ENCODE peak calls at places on chromosome 12, in eight cellular contexts. K is H9, N is retinal pigment epithelial cell, V is endodermal cell, E is tibial nerve, B is neural crest cell, P is fibroblast of the aortic adventitia, C is breast epithelium. D is an unnamed sample.

GRCh38 chr12:89250648-89251047 is 101.7 kb downstream of the DUSP6 start:
- DNase-seq in C (no peak), E (no peak), V (no peak), P (no peak), N (no peak), B (no peak), K (no peak), D (no peak)

GRCh38 chr12:115584156-115584555 is 693.3 kb downstream of the MED13L start:
- DNase-seq in V (no peak), E (no peak), K (no peak), N (no peak), P (peak; percentile 15), B (no peak), C (no peak), D (peak; percentile 47)

GRCh38 chr12:107328442-107329133 is 235.2 kb upstream of the CRY1 start:
- DNase-seq in P (peak; percentile 66), E (no peak), N (no peak), C (no peak), B (no peak), V (peak; percentile 50), K (no peak), D (peak; percentile 34)

GRCh38 chr12:83793616-83794015 is 1106.9 kb downstream of the TMTC2 start:
- DNase-seq in C (no peak), N (no peak), B (no peak), E (no peak), K (no peak), P (no peak), V (no peak), D (peak; percentile 47)

GRCh38 chr12:52263761-52264434 is 10.5 kb upstream of the KRT86 start:
- DNase-seq in P (no peak), N (no peak), E (no peak), B (no peak), K (no peak), C (no peak), V (no peak), D (no peak)

GRCh38 chr12:123148223-123148622 is 2.7 kb downstream of the PITPNM2 start:
- DNase-seq in V (no peak), N (no peak), C (no peak), P (no peak), K (no peak), B (no peak), E (no peak), D (no peak)

GRCh38 chr12:77099799-77100198 is 34.4 kb upstream of the E2F7 start:
- DNase-seq in C (no peak), B (no peak), E (no peak), K (no peak), N (peak; percentile 90), P (peak; percentile 59), V (no peak), D (no peak)

GRCh38 chr12:108151505-108152178 is 22.6 kb downstream of the WSCD2 start:
- DNase-seq in P (no peak), V (no peak), C (no peak), N (no peak), B (no peak), E (no peak), K (no peak), D (no peak)

GRCh38 chr12:82687020-82687951 is 580 bp downstream of the TMTC2 start:
- DNase-seq in K (peak; percentile 80), P (peak; percentile 33), E (no peak), N (no peak), V (peak; percentile 92), C (peak; percentile 57), B (peak; percentile 15), D (peak; percentile 71)

GRCh38 chr12:123990512-123990911 is 17.5 kb downstream of the ZNF664 start:
- DNase-seq in E (no peak), B (no peak), N (no peak), K (no peak), V (no peak), C (no peak), P (peak; percentile 84), D (no peak)

GRCh38 chr12:131844656-131845055 is 16.5 kb downstream of the MMP17 start:
- DNase-seq in B (no peak), V (no peak), P (no peak), E (no peak), C (no peak), K (no peak), N (no peak), D (no peak)

GRCh38 chr12:42372154-42372791 is 46.3 kb downstream of the PPHLN1 start:
- DNase-seq in K (no peak), P (peak; percentile 56), B (peak; percentile 14), C (no peak), V (peak; percentile 62), E (no peak), N (no peak), D (peak; percentile 65)

GRCh38 chr12:70165450-70165849 is 77.8 kb upstream of the CNOT2 start:
- DNase-seq in V (no peak), B (no peak), C (no peak), E (no peak), P (no peak), N (no peak), K (no peak), D (no peak)

GRCh38 chr12:53145383-53145782 is 35.1 kb upstream of the ZNF740 start:
- DNase-seq in C (no peak), P (peak; percentile 61), N (no peak), E (no peak), K (no peak), B (no peak), V (no peak), D (peak; percentile 73)

GRCh38 chr12:11016937-11017336 is 5.5 kb downstream of the TAS2R19 start:
- DNase-seq in V (no peak), B (no peak), E (no peak), N (no peak), P (no peak), C (no peak), K (no peak), D (no peak)

GRCh38 chr12:51392556-51393237 is 1.5 kb upstream of the GALNT6 start:
- DNase-seq in K (peak; percentile 71), V (peak; percentile 88), B (no peak), E (no peak), N (peak; percentile 43), P (peak; percentile 35), C (no peak), D (no peak)

GRCh38 chr12:105721051-105721825 is 390.7 kb downstream of the C12orf75 start:
- DNase-seq in K (no peak), P (no peak), C (no peak), V (no peak), N (no peak), E (no peak), B (no peak), D (no peak)

GRCh38 chr12:3187846-3188755 is 110.9 kb downstream of the TSPAN9 start:
- DNase-seq in E (no peak), N (no peak), V (no peak), C (no peak), B (no peak), K (no peak), P (no peak), D (no peak)

GRCh38 chr12:50013361-50014147 is 11.7 kb downstream of the RACGAP1 start:
- DNase-seq in B (no peak), E (no peak), V (no peak), P (no peak), K (no peak), N (no peak), C (no peak), D (no peak)

GRCh38 chr12:111430418-111431353 is 25.0 kb downstream of the SH2B3 start:
- DNase-seq in V (no peak), B (no peak), C (no peak), K (no peak), P (no peak), N (no peak), E (no peak), D (no peak)
- TF ChIP-seq CTCF in V (no peak), B (no peak), C (no peak), K (no peak), P (no peak), N (no peak), E (no peak), D (no peak)

GRCh38 chr12:25788707-25789106 is 169.8 kb upstream of the RASSF8 start:
- DNase-seq in P (peak; percentile 53), B (no peak), K (no peak), N (no peak), E (no peak), V (no peak), C (no peak), D (no peak)

GRCh38 chr12:25784669-25785068 is 173.8 kb upstream of the RASSF8 start:
- DNase-seq in E (no peak), V (no peak), K (no peak), C (no peak), N (no peak), B (no peak), P (no peak), D (no peak)

GRCh38 chr12:25787701-25788100 is 170.8 kb upstream of the RASSF8 start:
- DNase-seq in K (no peak), E (no peak), V (no peak), N (no peak), P (no peak), B (no peak), C (no peak), D (no peak)

GRCh38 chr12:25783566-25783965 is 174.9 kb upstream of the RASSF8 start:
- DNase-seq in C (no peak), B (no peak), P (no peak), K (no peak), E (no peak), N (no peak), V (no peak), D (no peak)

DNA sequence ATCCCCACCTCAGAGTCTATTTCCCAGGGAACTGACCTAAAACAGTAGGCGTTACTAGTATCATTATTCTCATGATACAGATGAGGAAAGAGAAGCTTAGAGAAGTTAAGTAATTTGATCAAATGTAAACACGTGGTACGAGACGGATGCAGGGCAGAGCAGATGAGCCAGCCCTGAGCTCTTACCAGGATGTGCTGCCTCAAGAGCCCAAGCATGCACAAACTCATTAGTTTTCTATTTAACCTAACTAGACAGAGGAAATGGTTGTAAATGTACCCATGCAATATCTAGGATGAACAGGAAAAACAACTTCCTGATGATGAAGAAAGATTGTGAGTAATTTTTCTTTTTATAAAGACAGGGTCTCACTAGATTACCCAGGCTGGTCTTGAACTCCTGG is 173.3 kb upstream of the RASSF8 start:
- DNase-seq in P (no peak), E (no peak), V (no peak), B (no peak), N (no peak), K (no peak), C (no peak), D (no peak)
- TF ChIP-seq CTCF in P (no peak), E (no peak), V (no peak), B (no peak), N (no peak), K (no peak), C (no peak), D (no peak)

DNA sequence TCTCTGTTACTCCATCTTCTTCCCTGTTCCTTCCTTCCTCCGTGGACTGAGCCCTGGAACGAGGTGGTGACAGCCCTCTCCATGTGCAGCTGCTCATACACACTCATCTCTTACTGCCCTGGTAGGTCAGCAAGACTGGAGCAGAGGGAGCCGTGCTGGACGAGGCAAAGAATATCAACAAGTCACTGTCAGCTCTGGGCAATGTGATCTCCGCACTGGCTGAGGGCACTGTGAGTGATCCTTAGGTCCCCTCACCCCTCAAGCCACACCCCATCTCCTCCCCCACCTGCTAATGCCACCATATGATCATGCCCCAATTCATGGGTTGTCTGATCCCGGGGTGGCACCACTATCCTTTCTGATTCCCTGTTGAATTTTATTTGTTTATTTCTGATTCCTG is 19.0 kb downstream of the KIF5A start:
- DNase-seq in N (no peak), V (no peak), C (no peak), K (no peak), P (no peak), E (no peak), B (no peak), D (no peak)
- TF ChIP-seq CTCF in N (no peak), V (no peak), C (no peak), K (no peak), P (no peak), E (no peak), B (no peak), D (no peak)

GRCh38 chr12:29869916-29870315 is 86.2 kb upstream of the TMTC1 start:
- DNase-seq in B (no peak), V (no peak), K (no peak), E (no peak), C (no peak), P (no peak), N (no peak), D (no peak)
- TF ChIP-seq CTCF in B (no peak), V (no peak), K (no peak), E (no peak), C (no peak), P (no peak), N (no peak), D (no peak)

D was measured in MCF 10A.